ENCODE peak calls at places on chromosomes 13 and 19, in four cellular contexts. X is amniotic stem cell; L is HuH-7.5; K is stimulated activated CD4-positive, alpha-beta T cell treated with anti-CD3 and anti-CD28 coated beads, Interleukin-4, amount 100 ng/mL, for 4 hours. T is an unnamed sample.

GRCh38 chr19:43747557-43748204 is 7.1 kb downstream of the SMG9 start:
- DNase-seq in X (no peak), L (no peak), K (no peak), T (no peak)

GRCh38 chr13:79655509-79655908 is 174.6 kb downstream of the NDFIP2 start:
- DNase-seq in X (no peak), L (no peak), K (no peak), T (no peak)

GRCh38 chr13:100269837-100270236 is 180.9 kb downstream of the PCCA start:
- DNase-seq in X (no peak), L (no peak), K (no peak), T (no peak)

GRCh38 chr19:5775668-5776309 is 8.8 kb downstream of the PRR22 start:
- DNase-seq in X (peak), L (no peak), K (no peak), T (no peak)

GRCh38 chr19:10936661-10937084 is 8.1 kb downstream of the TIMM29 start:
- DNase-seq in X (peak), L (no peak), K (no peak), T (no peak)

GRCh38 chr19:29547361-29547960 is 21.7 kb downstream of the VSTM2B start:
- DNase-seq in X (no peak), L (no peak), K (no peak), T (no peak)

GRCh38 chr13:114136576-114136975 is 4.2 kb upstream of the RASA3 start:
- DNase-seq in X (no peak), L (no peak), K (no peak), T (no peak)

GRCh38 chr13:99982021-99982740 is 597 bp downstream of the ZIC2 start:
- DNase-seq in X (no peak), L (no peak), K (no peak), T (no peak)

GRCh38 chr13:35699181-35699580 is 222.7 kb upstream of the MAB21L1 start:
- DNase-seq in X (peak), L (no peak), K (no peak), T (no peak)